ENCODE peak calls at places on chromosomes 7 and 10, in eight cellular contexts. One of them, this sample, is unnamed.

GRCh38 chr10:88979603-88980002 is 11.0 kb upstream of the FAS start:
- DNase-seq in PC-9: no peak
- DNase-seq in Jurkat, Clone E6-1: no peak
- DNase-seq in PC-3: no peak
- DNase-seq in choroid plexus epithelial cell: no peak
- DNase-seq in ovary: no peak
- DNase-seq in sigmoid colon: no peak
- DNase-seq in neuronal stem cell: no peak
- DNase-seq in this sample: no peak

GRCh38 chr10:70886921-70887665 is 1.3 kb downstream of the PCBD1 start:
- DNase-seq in ovary: no peak
- DNase-seq in PC-3: no peak
- DNase-seq in Jurkat, Clone E6-1: no peak
- DNase-seq in sigmoid colon: no peak
- DNase-seq in PC-9: no peak
- DNase-seq in choroid plexus epithelial cell: no peak
- DNase-seq in neuronal stem cell: no peak
- DNase-seq in this sample: no peak

GRCh38 chr10:48459270-48460147 is 145.4 kb downstream of the ARHGAP22 start:
- DNase-seq in PC-3: no peak
- DNase-seq in ovary: no peak
- DNase-seq in Jurkat, Clone E6-1: no peak
- DNase-seq in neuronal stem cell: no peak
- DNase-seq in choroid plexus epithelial cell: no peak
- DNase-seq in PC-9: no peak
- DNase-seq in sigmoid colon: peak
- DNase-seq in this sample: peak

GRCh38 chr10:48776005-48776522 is 91.4 kb downstream of the WDFY4 start:
- DNase-seq in sigmoid colon: no peak
- DNase-seq in ovary: no peak
- DNase-seq in PC-9: no peak
- DNase-seq in neuronal stem cell: no peak
- DNase-seq in choroid plexus epithelial cell: no peak
- DNase-seq in PC-3: no peak
- DNase-seq in Jurkat, Clone E6-1: no peak
- DNase-seq in this sample: no peak

GRCh38 chr7:676972-677385 is 49.5 kb upstream of the DNAAF5 start:
- DNase-seq in choroid plexus epithelial cell: no peak
- DNase-seq in ovary: no peak
- DNase-seq in neuronal stem cell: no peak
- DNase-seq in PC-3: no peak
- DNase-seq in Jurkat, Clone E6-1: no peak
- DNase-seq in sigmoid colon: peak
- DNase-seq in PC-9: no peak
- DNase-seq in this sample: peak

GRCh38 chr10:14873090-14873760 is 5.4 kb upstream of the SUV39H2 start:
- DNase-seq in sigmoid colon: no peak
- DNase-seq in Jurkat, Clone E6-1: no peak
- DNase-seq in neuronal stem cell: no peak
- DNase-seq in choroid plexus epithelial cell: peak
- DNase-seq in PC-3: peak
- DNase-seq in ovary: no peak
- DNase-seq in PC-9: no peak
- DNase-seq in this sample: no peak

GRCh38 chr7:103094102-103094501 is 19.2 kb downstream of the ARMC10 start:
- DNase-seq in ovary: no peak
- DNase-seq in sigmoid colon: no peak
- DNase-seq in Jurkat, Clone E6-1: no peak
- DNase-seq in choroid plexus epithelial cell: peak
- DNase-seq in PC-9: no peak
- DNase-seq in PC-3: peak
- DNase-seq in neuronal stem cell: no peak
- DNase-seq in this sample: no peak

GRCh38 chr10:25026463-25026862 is 10.1 kb downstream of the THNSL1 start:
- DNase-seq in neuronal stem cell: no peak
- DNase-seq in sigmoid colon: no peak
- DNase-seq in ovary: no peak
- DNase-seq in Jurkat, Clone E6-1: no peak
- DNase-seq in PC-9: no peak
- DNase-seq in choroid plexus epithelial cell: peak
- DNase-seq in PC-3: peak
- DNase-seq in this sample: no peak

GRCh38 chr10:118472961-118473675 is 122.3 kb downstream of the PRLHR start:
- DNase-seq in Jurkat, Clone E6-1: no peak
- DNase-seq in ovary: no peak
- DNase-seq in choroid plexus epithelial cell: no peak
- DNase-seq in PC-9: no peak
- DNase-seq in PC-3: no peak
- DNase-seq in neuronal stem cell: no peak
- DNase-seq in sigmoid colon: no peak
- DNase-seq in this sample: no peak

GRCh38 chr7:15753834-15754600 is 67.5 kb upstream of the MEOX2 start:
- DNase-seq in ovary: no peak
- DNase-seq in PC-3: no peak
- DNase-seq in Jurkat, Clone E6-1: no peak
- DNase-seq in choroid plexus epithelial cell: no peak
- DNase-seq in sigmoid colon: no peak
- DNase-seq in PC-9: no peak
- DNase-seq in neuronal stem cell: no peak
- DNase-seq in this sample: no peak

GRCh38 chr7:105188201-105188600 is 174.2 kb downstream of the KMT2E start:
- DNase-seq in PC-3: no peak
- DNase-seq in PC-9: no peak
- DNase-seq in ovary: no peak
- DNase-seq in sigmoid colon: no peak
- DNase-seq in Jurkat, Clone E6-1: no peak
- DNase-seq in choroid plexus epithelial cell: peak
- DNase-seq in neuronal stem cell: no peak
- DNase-seq in this sample: no peak

GRCh38 chr10:14971867-14972448 is 12.8 kb downstream of the MEIG1 start:
- DNase-seq in ovary: no peak
- DNase-seq in PC-3: peak
- DNase-seq in PC-9: peak
- DNase-seq in sigmoid colon: no peak
- DNase-seq in choroid plexus epithelial cell: peak
- DNase-seq in Jurkat, Clone E6-1: peak
- DNase-seq in neuronal stem cell: no peak
- DNase-seq in this sample: no peak

GRCh38 chr7:27095897-27096755 is at the start of gene HOXA1:
- DNase-seq in Jurkat, Clone E6-1: peak
- DNase-seq in choroid plexus epithelial cell: peak
- DNase-seq in ovary: peak
- DNase-seq in PC-3: peak
- DNase-seq in PC-9: no peak
- DNase-seq in neuronal stem cell: peak
- DNase-seq in sigmoid colon: peak
- DNase-seq in this sample: peak

GRCh38 chr7:1571261-1571650 is 1.4 kb upstream of the PSMG3 start:
- DNase-seq in PC-3: peak
- DNase-seq in choroid plexus epithelial cell: peak
- DNase-seq in Jurkat, Clone E6-1: no peak
- DNase-seq in sigmoid colon: no peak
- DNase-seq in ovary: no peak
- DNase-seq in PC-9: peak
- DNase-seq in neuronal stem cell: no peak
- DNase-seq in this sample: no peak

GRCh38 chr7:27103489-27104226 is 1.2 kb upstream of the HOXA2 start:
- DNase-seq in Jurkat, Clone E6-1: no peak
- DNase-seq in neuronal stem cell: no peak
- DNase-seq in ovary: peak
- DNase-seq in PC-3: no peak
- DNase-seq in sigmoid colon: peak
- DNase-seq in choroid plexus epithelial cell: no peak
- DNase-seq in PC-9: no peak
- DNase-seq in this sample: no peak

GRCh38 chr7:2261611-2262010 is 19.6 kb downstream of the NUDT1 start:
- DNase-seq in PC-3: no peak
- DNase-seq in Jurkat, Clone E6-1: no peak
- DNase-seq in ovary: no peak
- DNase-seq in PC-9: no peak
- DNase-seq in neuronal stem cell: no peak
- DNase-seq in sigmoid colon: no peak
- DNase-seq in choroid plexus epithelial cell: no peak
- DNase-seq in this sample: peak

GRCh38 chr10:72088879-72089585 is 681 bp upstream of the SPOCK2 start:
- DNase-seq in choroid plexus epithelial cell: peak
- DNase-seq in ovary: no peak
- DNase-seq in PC-3: no peak
- DNase-seq in neuronal stem cell: no peak
- DNase-seq in Jurkat, Clone E6-1: no peak
- DNase-seq in PC-9: no peak
- DNase-seq in sigmoid colon: no peak
- DNase-seq in this sample: peak

GRCh38 chr7:123724725-123725381 is 23.9 kb downstream of the WASL start:
- DNase-seq in neuronal stem cell: no peak
- DNase-seq in PC-3: no peak
- DNase-seq in sigmoid colon: no peak
- DNase-seq in Jurkat, Clone E6-1: peak
- DNase-seq in ovary: no peak
- DNase-seq in PC-9: no peak
- DNase-seq in choroid plexus epithelial cell: peak
- DNase-seq in this sample: no peak

GRCh38 chr10:113681533-113682470 is 2.1 kb downstream of the CASP7 start:
- DNase-seq in neuronal stem cell: no peak
- DNase-seq in ovary: no peak
- DNase-seq in PC-3: no peak
- DNase-seq in Jurkat, Clone E6-1: no peak
- DNase-seq in sigmoid colon: no peak
- DNase-seq in PC-9: no peak
- DNase-seq in choroid plexus epithelial cell: peak
- DNase-seq in this sample: no peak

GRCh38 chr10:24449334-24449740 is 240.4 kb downstream of the KIAA1217 start:
- DNase-seq in ovary: no peak
- DNase-seq in PC-3: no peak
- DNase-seq in sigmoid colon: no peak
- DNase-seq in choroid plexus epithelial cell: peak
- DNase-seq in PC-9: no peak
- DNase-seq in neuronal stem cell: no peak
- DNase-seq in Jurkat, Clone E6-1: no peak
- DNase-seq in this sample: no peak

GRCh38 chr7:89549768-89550167 is 604.5 kb upstream of the STEAP1 start:
- DNase-seq in neuronal stem cell: no peak
- DNase-seq in sigmoid colon: no peak
- DNase-seq in PC-9: no peak
- DNase-seq in PC-3: no peak
- DNase-seq in choroid plexus epithelial cell: no peak
- DNase-seq in Jurkat, Clone E6-1: no peak
- DNase-seq in ovary: no peak
- DNase-seq in this sample: no peak

GRCh38 chr10:61708841-61709240 is 46.1 kb downstream of the CABCOCO1 start:
- DNase-seq in ovary: no peak
- DNase-seq in sigmoid colon: no peak
- DNase-seq in PC-9: no peak
- DNase-seq in neuronal stem cell: no peak
- DNase-seq in Jurkat, Clone E6-1: no peak
- DNase-seq in PC-3: no peak
- DNase-seq in choroid plexus epithelial cell: peak
- DNase-seq in this sample: no peak

GRCh38 chr7:7563269-7563668 is 3.4 kb upstream of the MIOS start:
- DNase-seq in choroid plexus epithelial cell: no peak
- DNase-seq in neuronal stem cell: no peak
- DNase-seq in PC-9: no peak
- DNase-seq in ovary: no peak
- DNase-seq in sigmoid colon: no peak
- DNase-seq in PC-3: peak
- DNase-seq in Jurkat, Clone E6-1: no peak
- DNase-seq in this sample: no peak

GRCh38 chr7:12389089-12389700 is 14.5 kb downstream of the VWDE start:
- DNase-seq in sigmoid colon: no peak
- DNase-seq in PC-3: peak
- DNase-seq in choroid plexus epithelial cell: peak
- DNase-seq in Jurkat, Clone E6-1: peak
- DNase-seq in neuronal stem cell: peak
- DNase-seq in ovary: no peak
- DNase-seq in PC-9: peak
- DNase-seq in this sample: no peak

GRCh38 chr7:90973146-90973545 is 291.1 kb upstream of the FZD1 start:
- DNase-seq in sigmoid colon: no peak
- DNase-seq in neuronal stem cell: no peak
- DNase-seq in PC-9: no peak
- DNase-seq in Jurkat, Clone E6-1: no peak
- DNase-seq in choroid plexus epithelial cell: no peak
- DNase-seq in ovary: no peak
- DNase-seq in PC-3: no peak
- DNase-seq in this sample: no peak

GRCh38 chr7:21345361-21345760 is 82.5 kb upstream of the SP4 start:
- DNase-seq in Jurkat, Clone E6-1: no peak
- DNase-seq in neuronal stem cell: no peak
- DNase-seq in PC-9: no peak
- DNase-seq in choroid plexus epithelial cell: no peak
- DNase-seq in ovary: no peak
- DNase-seq in PC-3: no peak
- DNase-seq in sigmoid colon: no peak
- DNase-seq in this sample: no peak

GRCh38 chr10:79066460-79067240 is 2.1 kb upstream of the ZMIZ1 start:
- DNase-seq in neuronal stem cell: no peak
- DNase-seq in PC-9: peak
- DNase-seq in PC-3: peak
- DNase-seq in sigmoid colon: peak
- DNase-seq in ovary: peak
- DNase-seq in choroid plexus epithelial cell: peak
- DNase-seq in Jurkat, Clone E6-1: no peak
- DNase-seq in this sample: no peak

GRCh38 chr10:6706725-6707124 is 126.6 kb upstream of the PRKCQ start:
- DNase-seq in choroid plexus epithelial cell: no peak
- DNase-seq in PC-3: no peak
- DNase-seq in neuronal stem cell: no peak
- DNase-seq in Jurkat, Clone E6-1: no peak
- DNase-seq in PC-9: no peak
- DNase-seq in ovary: no peak
- DNase-seq in sigmoid colon: no peak
- DNase-seq in this sample: no peak

GRCh38 chr7:1027285-1028043 is 16.9 kb upstream of the GPR146 start:
- DNase-seq in sigmoid colon: no peak
- DNase-seq in neuronal stem cell: no peak
- DNase-seq in Jurkat, Clone E6-1: no peak
- DNase-seq in PC-9: no peak
- DNase-seq in ovary: peak
- DNase-seq in choroid plexus epithelial cell: peak
- DNase-seq in PC-3: peak
- DNase-seq in this sample: peak

GRCh38 chr7:140656548-140657515 is 15.9 kb upstream of the ADCK2 start:
- DNase-seq in neuronal stem cell: no peak
- DNase-seq in choroid plexus epithelial cell: peak
- DNase-seq in PC-3: peak
- DNase-seq in ovary: no peak
- DNase-seq in PC-9: peak
- DNase-seq in Jurkat, Clone E6-1: no peak
- DNase-seq in sigmoid colon: peak
- DNase-seq in this sample: peak

GRCh38 chr7:84528756-84529479 is 334.3 kb upstream of the SEMA3A start:
- DNase-seq in neuronal stem cell: no peak
- DNase-seq in Jurkat, Clone E6-1: no peak
- DNase-seq in sigmoid colon: no peak
- DNase-seq in PC-9: no peak
- DNase-seq in PC-3: no peak
- DNase-seq in ovary: no peak
- DNase-seq in choroid plexus epithelial cell: no peak
- DNase-seq in this sample: no peak

GRCh38 chr10:89360153-89360552 is 17.7 kb upstream of the IFIT1B start:
- DNase-seq in ovary: no peak
- DNase-seq in sigmoid colon: no peak
- DNase-seq in neuronal stem cell: no peak
- DNase-seq in PC-9: no peak
- DNase-seq in PC-3: no peak
- DNase-seq in Jurkat, Clone E6-1: no peak
- DNase-seq in choroid plexus epithelial cell: no peak
- DNase-seq in this sample: no peak